ENCODE peak calls at places on chromosome 19, in ten cellular contexts. L is psoas muscle, R is bronchial epithelial cell, W is astrocyte of the cerebellum, M is suprapubic skin, J is thyroid gland, A is lower leg skin, I is breast epithelium, O is tibial artery, S is AG04450. X is an unnamed sample.

GRCh38 chr19:8610041-8610927 is at the start of gene ADAMTS10:
- DNase-seq in L (no peak), R (no peak), W (no peak), M (peak; percentile 72), J (no peak), A (peak; percentile 89), I (no peak), O (peak; percentile 50), S (no peak), X (no peak)

GRCh38 chr19:1261512-1261862 is 7.6 kb upstream of the CIRBP start:
- DNase-seq in L (peak; percentile 62), R (no peak), W (no peak), M (no peak), J (no peak), A (peak; percentile 90), I (no peak), O (no peak), S (no peak), X (no peak)

GRCh38 chr19:1324249-1324791 is 38.6 kb downstream of the EFNA2 start:
- DNase-seq in L (no peak), R (no peak), W (no peak), M (no peak), J (no peak), A (no peak), I (no peak), O (no peak), S (no peak), X (no peak)

GRCh38 chr19:1417145-1417544 is 9.8 kb downstream of the DAZAP1 start:
- DNase-seq in L (peak; percentile 90), R (peak; percentile 30), W (peak; percentile 59), M (no peak), J (no peak), A (no peak), I (no peak), O (no peak), S (no peak), X (no peak)

GRCh38 chr19:45569619-45570421 is 14.8 kb downstream of the OPA3 start:
- DNase-seq in L (peak; percentile 83), R (no peak), W (no peak), M (no peak), J (peak; percentile 56), A (peak; percentile 89), I (no peak), O (no peak), S (no peak), X (no peak)

GRCh38 chr19:33395561-33396550 is 22.3 kb downstream of the CEBPG start:
- DNase-seq in L (peak; percentile 80), R (no peak), W (no peak), M (peak; percentile 75), J (peak; percentile 88), A (no peak), I (no peak), O (peak; percentile 70), S (no peak), X (no peak)

GRCh38 chr19:1613808-1614570 is 8.7 kb upstream of the UQCR11 start:
- DNase-seq in L (no peak), R (no peak), W (no peak), M (no peak), J (no peak), A (no peak), I (no peak), O (no peak), S (no peak), X (no peak)

GRCh38 chr19:42121666-42122069 is 10.6 kb downstream of the POU2F2 start:
- DNase-seq in L (peak; percentile 61), R (peak; percentile 82), W (no peak), M (no peak), J (peak; percentile 7), A (peak; percentile 88), I (no peak), O (peak; percentile 61), S (peak; percentile 49), X (no peak)

GRCh38 chr19:32387701-32388392 is 17.7 kb upstream of the DPY19L3 start:
- DNase-seq in L (no peak), R (no peak), W (peak; percentile 32), M (no peak), J (no peak), A (no peak), I (no peak), O (no peak), S (no peak), X (no peak)

GRCh38 chr19:12893582-12893981 is 2.6 kb downstream of the GCDH start:
- DNase-seq in L (no peak), R (no peak), W (no peak), M (no peak), J (no peak), A (no peak), I (no peak), O (no peak), S (no peak), X (no peak)
- H3K4me3 ChIP-seq in L (no peak overlapping the region), R (no peak overlapping the region), W (no peak overlapping the region), M (no peak overlapping the region), J (no peak overlapping the region), A (no peak overlapping the region), I (no peak overlapping the region), O (no peak overlapping the region), S (no peak overlapping the region), X (no peak overlapping the region)

GRCh38 chr19:50258918-50259372 is 55.5 kb downstream of the MYH14 start:
- DNase-seq in L (peak; percentile 74), R (no peak), W (no peak), M (no peak), J (peak; percentile 23), A (no peak), I (no peak), O (no peak), S (no peak), X (no peak)
- TF ChIP-seq CTCF in L (peak; percentile 64), R (no peak), W (no peak), M (peak; percentile 13), J (peak; percentile 43), A (no peak), I (no peak), O (peak; percentile 11), S (peak; percentile 17), X (peak; percentile 42)

GRCh38 chr19:55477905-55478304 is 1.5 kb downstream of the ZNF628 start:
- DNase-seq in L (no peak), R (no peak), W (no peak), M (no peak), J (no peak), A (no peak), I (no peak), O (no peak), S (no peak), X (no peak)
- H3K4me3 ChIP-seq in L (peak overlapping the region; percentile 86), R (no peak overlapping the region), W (peak overlapping the region; percentile 48), M (peak overlapping the region; percentile 74), J (no peak overlapping the region), A (no peak overlapping the region), I (no peak overlapping the region), O (no peak overlapping the region), S (peak overlapping the region; percentile 72), X (no peak overlapping the region)

DNA sequence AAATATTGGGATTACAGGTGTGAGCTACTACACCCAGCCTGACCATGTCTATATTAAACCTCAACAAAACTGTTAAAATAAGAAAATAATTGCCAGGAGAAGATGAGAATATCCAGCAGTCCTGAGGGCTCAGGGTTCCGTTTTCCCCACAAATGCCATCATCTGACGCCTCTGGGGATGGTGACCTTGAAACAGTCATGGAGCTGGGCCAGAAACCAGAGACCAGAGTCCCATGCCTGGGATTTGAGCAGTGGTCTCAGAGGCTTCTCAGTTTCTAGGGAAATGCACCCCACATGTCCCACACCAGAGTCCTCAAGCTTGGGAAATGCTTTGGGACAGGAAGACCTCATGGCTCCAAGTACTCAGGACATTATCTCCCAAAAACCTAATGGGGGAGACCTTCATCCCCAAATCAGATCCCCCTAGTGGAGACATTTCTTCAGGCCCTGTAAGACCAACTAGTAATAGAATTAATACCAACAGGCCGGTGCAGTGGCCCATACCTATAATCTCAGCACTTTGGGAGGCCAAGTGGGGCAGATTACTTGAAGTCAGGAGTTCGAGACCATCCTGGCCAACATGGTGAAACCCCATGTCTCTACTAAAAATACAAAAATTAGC is 2.9 kb upstream of the MAP1S start:
- DNase-seq in L (no peak), R (no peak), W (no peak), M (no peak), J (no peak), A (no peak), I (no peak), O (no peak), S (no peak), X (no peak)
- TF ChIP-seq CTCF in L (no peak), R (no peak), W (peak; percentile 29), M (no peak), J (no peak), A (no peak), I (no peak), O (no peak), S (peak; percentile 29), X (peak; percentile 2)

GRCh38 chr19:49515767-49516166 is 3.3 kb downstream of the FCGRT start:
- DNase-seq in L (peak; percentile 76), R (no peak), W (no peak), M (no peak), J (no peak), A (no peak), I (no peak), O (peak; percentile 75), S (no peak), X (no peak)
- H3K4me3 ChIP-seq in L (peak overlapping the region; percentile 4), R (no peak overlapping the region), W (no peak overlapping the region), M (no peak overlapping the region), J (no peak overlapping the region), A (no peak overlapping the region), I (no peak overlapping the region), O (no peak overlapping the region), S (no peak overlapping the region), X (no peak overlapping the region)

GRCh38 chr19:11141937-11142527 is 13.6 kb downstream of the SPC24 start:
- DNase-seq in L (no peak), R (no peak), W (no peak), M (no peak), J (no peak), A (no peak), I (no peak), O (no peak), S (no peak), X (no peak)
- TF ChIP-seq CTCF in L (no peak), R (peak; percentile 21), W (peak; percentile 4), M (no peak), J (no peak), A (no peak), I (no peak), O (no peak), S (no peak), X (no peak)

X was measured in AG09309.